ENCODE peak calls at places on chromosomes 3 and 15, in six cellular contexts. O, W, U, R, T and Y are unnamed samples.

GRCh38 chr3:141370065-141370533 is 1.8 kb downstream of the ZBTB38 start:
- DNase-seq in O (peak; percentile 73), W (peak; percentile 80), U (peak; percentile 44), R (peak; percentile 96), T (peak; percentile 84), Y (no peak)

GRCh38 chr15:39856357-39856756 is 63.7 kb downstream of the GPR176 start:
- DNase-seq in O (no peak), W (no peak), U (no peak), R (no peak), T (no peak), Y (no peak)

GRCh38 chr3:129323651-129324294 is 45.1 kb downstream of the HMCES start:
- DNase-seq in O (no peak), W (peak; percentile 70), U (no peak), R (no peak), T (no peak), Y (no peak)

GRCh38 chr3:129599073-129599472 is 7.4 kb downstream of the PLXND1 start:
- DNase-seq in O (no peak), W (no peak), U (no peak), R (no peak), T (no peak), Y (no peak)

GRCh38 chr3:156551746-156552145 is 3.2 kb downstream of the SSR3 start:
- DNase-seq in O (peak; percentile 80), W (no peak), U (no peak), R (peak; percentile 77), T (peak; percentile 91), Y (no peak)

GRCh38 chr3:64443553-64444331 is 218.5 kb upstream of the PRICKLE2 start:
- DNase-seq in O (peak; percentile 64), W (no peak), U (peak; percentile 25), R (peak; percentile 85), T (peak; percentile 88), Y (no peak)

GRCh38 chr3:37701729-37702128 is 160.0 kb upstream of the CTDSPL start:
- DNase-seq in O (no peak), W (no peak), U (no peak), R (no peak), T (no peak), Y (no peak)

GRCh38 chr3:22245122-22245521 is 494.1 kb upstream of the ZNF385D start:
- DNase-seq in O (peak; percentile 39), W (no peak), U (no peak), R (peak; percentile 93), T (peak; percentile 97), Y (no peak)

GRCh38 chr15:68372291-68372811 is 59.6 kb downstream of the ITGA11 start:
- DNase-seq in O (peak; percentile 18), W (no peak), U (peak; percentile 32), R (peak; percentile 58), T (no peak), Y (no peak)

GRCh38 chr3:142863965-142864924 is 24.6 kb downstream of the PCOLCE2 start:
- DNase-seq in O (no peak), W (no peak), U (no peak), R (no peak), T (peak; percentile 34), Y (no peak)

GRCh38 chr15:90376789-90377188 is 11.3 kb upstream of the IQGAP1 start:
- DNase-seq in O (no peak), W (no peak), U (no peak), R (no peak), T (no peak), Y (no peak)

GRCh38 chr15:52879862-52880261 is 89.7 kb upstream of the ONECUT1 start:
- DNase-seq in O (no peak), W (no peak), U (no peak), R (no peak), T (no peak), Y (no peak)

GRCh38 chr3:48502728-48503168 is 1.2 kb downstream of the SHISA5 start:
- DNase-seq in O (no peak), W (no peak), U (no peak), R (no peak), T (peak; percentile 16), Y (no peak)

GRCh38 chr15:58469432-58470353 is 37.9 kb downstream of the LIPC start:
- DNase-seq in O (peak; percentile 93), W (no peak), U (no peak), R (peak; percentile 98), T (peak; percentile 98), Y (no peak)

GRCh38 chr3:150149651-150150051 is 179.0 kb upstream of the PFN2 start:
- DNase-seq in O (peak; percentile 79), W (no peak), U (no peak), R (peak; percentile 77), T (peak; percentile 90), Y (no peak)

GRCh38 chr15:81768773-81769172 is 277.0 kb downstream of the MEX3B start:
- DNase-seq in O (no peak), W (no peak), U (no peak), R (no peak), T (no peak), Y (no peak)
- TF ChIP-seq CTCF in O (no peak), W (no peak), U (no peak), R (no peak), T (no peak), Y (no peak)

GRCh38 chr15:35697549-35698299 is 151.8 kb upstream of the DPH6 start:
- DNase-seq in O (peak; percentile 32), W (no peak), U (no peak), R (peak; percentile 70), T (peak; percentile 66), Y (no peak)
- TF ChIP-seq CTCF in O (peak; percentile 26), W (no peak), U (no peak), R (no peak), T (peak; percentile 6), Y (no peak)

GRCh38 chr3:78589778-78590177 is 1178.0 kb downstream of the ROBO1 start:
- DNase-seq in O (no peak), W (no peak), U (no peak), R (no peak), T (no peak), Y (no peak)
- TF ChIP-seq CTCF in O (no peak), W (no peak), U (no peak), R (no peak), T (no peak), Y (no peak)

GRCh38 chr3:114445233-114445632 is 151.4 kb downstream of the TIGIT start:
- DNase-seq in O (no peak), W (no peak), U (no peak), R (no peak), T (no peak), Y (no peak)

GRCh38 chr3:114446605-114447004 is 152.8 kb downstream of the TIGIT start:
- DNase-seq in O (no peak), W (no peak), U (no peak), R (no peak), T (no peak), Y (no peak)

GRCh38 chr3:114449271-114450007 is 155.6 kb downstream of the TIGIT start:
- DNase-seq in O (no peak), W (no peak), U (no peak), R (no peak), T (peak; percentile 57), Y (no peak)

GRCh38 chr3:114447950-114448479 is 154.2 kb downstream of the TIGIT start:
- DNase-seq in O (no peak), W (no peak), U (no peak), R (no peak), T (peak; percentile 64), Y (no peak)

DNA sequence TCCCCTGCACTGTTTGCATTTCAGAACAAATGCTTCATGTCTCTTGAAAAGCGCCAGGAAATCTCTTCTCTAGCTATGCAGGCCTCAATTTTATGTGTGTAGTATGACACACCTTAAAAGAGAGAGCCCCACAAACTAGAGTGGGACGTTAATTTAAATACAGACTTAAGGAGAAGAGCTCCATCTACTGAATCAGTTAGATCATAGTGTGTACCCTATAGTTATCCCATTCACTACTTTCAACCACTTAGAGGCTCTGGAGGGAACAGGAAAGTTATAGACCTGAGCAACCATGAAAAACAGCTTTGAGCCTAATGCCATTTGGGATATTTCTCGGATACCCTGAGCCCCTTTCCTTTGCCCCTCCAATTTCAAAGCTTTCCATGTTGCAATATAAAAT is 153.7 kb downstream of the TIGIT start:
- DNase-seq in O (no peak), W (no peak), U (no peak), R (no peak), T (no peak), Y (no peak)
- TF ChIP-seq CTCF in O (no peak), W (peak; percentile 6), U (no peak), R (no peak), T (peak; percentile 29), Y (no peak)

DNA sequence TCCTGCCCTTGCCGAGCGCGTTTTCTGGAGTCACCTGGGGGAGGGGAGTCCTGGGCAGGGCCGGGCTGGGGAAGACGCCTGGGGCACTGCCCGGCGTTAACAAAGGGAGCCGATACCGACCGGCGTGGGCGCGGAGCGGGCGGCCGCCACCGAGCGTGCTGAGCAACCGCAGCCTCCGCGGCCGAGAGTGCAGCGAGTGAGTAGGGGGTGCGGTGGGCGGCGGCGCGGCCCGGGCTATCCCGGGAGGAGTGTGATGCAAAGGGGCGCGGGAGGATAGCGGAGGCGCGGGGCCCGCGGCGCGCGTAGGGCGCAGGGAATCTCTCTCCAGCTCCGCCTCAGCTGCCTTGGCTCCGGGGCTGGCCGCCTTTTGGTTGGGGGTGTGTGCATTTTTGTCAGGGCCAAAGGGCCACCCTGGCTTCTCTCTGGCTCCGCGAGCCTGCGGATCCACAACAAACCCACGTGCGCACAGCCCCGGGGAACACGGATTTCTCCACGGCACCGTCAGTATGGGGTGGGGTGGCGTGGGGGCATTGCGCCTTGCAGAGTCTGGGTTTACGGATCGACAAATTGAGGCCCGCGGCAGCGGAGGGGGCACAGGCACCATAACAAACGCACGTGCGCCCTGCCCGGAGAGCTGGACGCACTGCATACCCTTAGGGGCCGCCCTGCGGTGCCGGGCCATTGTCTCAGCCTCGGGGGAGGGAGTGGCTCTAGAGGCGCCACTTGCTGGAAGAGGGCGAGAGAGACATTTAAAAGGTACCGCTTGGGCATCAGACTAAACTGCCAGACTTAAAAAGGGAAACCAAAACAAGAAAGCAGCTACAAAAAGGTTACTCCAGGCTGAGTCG is 537 bp downstream of the ST6GAL1 start:
- DNase-seq in O (peak; percentile 9), W (peak; percentile 77), U (peak; percentile 73), R (peak; percentile 63), T (peak; percentile 12), Y (peak; percentile 65)
- TF ChIP-seq CTCF in O (peak; percentile 13), W (peak; percentile 29), U (no peak), R (peak; percentile 11), T (no peak), Y (no peak)

DNA sequence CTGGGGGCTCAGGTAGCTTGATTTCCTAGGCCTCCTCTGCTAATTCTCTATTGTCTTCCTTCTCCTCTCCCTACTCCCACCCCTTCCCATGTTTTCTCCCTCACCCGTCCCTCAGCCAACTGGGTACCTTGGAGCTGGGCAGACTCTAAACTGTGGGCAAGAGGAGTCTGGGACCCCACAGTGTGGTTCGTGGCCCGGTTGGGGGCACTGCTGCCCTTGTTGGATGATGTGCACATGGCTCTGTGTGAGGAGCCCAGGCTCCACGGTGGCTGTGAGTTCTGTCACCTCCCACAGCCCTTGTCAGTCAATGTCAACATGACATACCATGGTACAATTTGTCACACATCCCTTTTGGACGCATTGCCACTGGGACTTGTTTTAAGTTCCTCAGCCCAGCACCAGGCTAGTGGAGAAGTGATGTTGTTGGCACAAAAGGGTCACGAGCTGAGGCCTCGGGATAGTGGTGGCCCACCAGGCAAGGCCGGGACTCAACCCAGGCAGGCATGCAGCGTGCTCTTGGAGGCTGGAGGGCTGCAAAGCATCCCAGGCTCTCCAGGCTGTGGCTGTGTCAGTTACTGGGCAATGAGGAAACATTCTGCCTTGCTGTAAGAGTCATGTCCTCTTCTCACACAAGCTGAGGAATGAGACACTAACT is 142.3 kb downstream of the TLE3 start:
- DNase-seq in O (no peak), W (no peak), U (no peak), R (no peak), T (no peak), Y (no peak)
- TF ChIP-seq CTCF in O (no peak), W (no peak), U (no peak), R (no peak), T (no peak), Y (no peak)